ENCODE peak calls at places on chromosomes 16 and 17, in nine cellular contexts. Q, R, O, Y, K, A, T, B and I are unnamed samples. For H3K4me1, the result is how much of the 10 kb centered on the place peaks cover.

GRCh38 chr16:31713945-31714898 is 159.4 kb upstream of the ZNF267 start:
- DNase-seq in Q (no peak), R (no peak), O (no peak), Y (no peak), K (no peak), A (no peak), T (no peak), B (no peak), I (no peak)

GRCh38 chr17:48282303-48282702 is 147.7 kb downstream of the SKAP1 start:
- DNase-seq in Q (no peak), R (no peak), O (no peak), Y (no peak), K (no peak), A (no peak), T (no peak), B (no peak), I (no peak)

GRCh38 chr17:18235743-18236256 is 10.4 kb downstream of the LLGL1 start:
- DNase-seq in Q (peak), R (no peak), O (no peak), Y (no peak), K (no peak), A (no peak), T (no peak), B (no peak), I (no peak)

GRCh38 chr17:68054296-68054900 is 18.9 kb downstream of the KPNA2 start:
- DNase-seq in Q (peak), R (no peak), O (peak), Y (no peak), K (no peak), A (peak), T (no peak), B (no peak), I (no peak)

GRCh38 chr16:81556715-81557284 is 112.2 kb downstream of the CMIP start:
- DNase-seq in Q (peak), R (no peak), O (no peak), Y (no peak), K (no peak), A (peak), T (no peak), B (no peak), I (no peak)

GRCh38 chr17:61009619-61010018 is 332.0 kb downstream of the BCAS3 start:
- DNase-seq in Q (no peak), R (no peak), O (peak), Y (no peak), K (no peak), A (no peak), T (no peak), B (peak), I (no peak)

GRCh38 chr17:7548585-7549400 is at the start of gene TNFSF12:
- DNase-seq in Q (peak), R (peak), O (peak), Y (no peak), K (peak), A (peak), T (peak), B (no peak), I (peak)

GRCh38 chr16:56632160-56632847 is at the start of gene MT1M:
- DNase-seq in Q (peak), R (no peak), O (peak), Y (no peak), K (peak), A (peak), T (no peak), B (no peak), I (peak)

GRCh38 chr16:54980821-54981220 is 50.2 kb downstream of the IRX5 start:
- DNase-seq in Q (no peak), R (no peak), O (no peak), Y (no peak), K (no peak), A (no peak), T (no peak), B (no peak), I (no peak)

GRCh38 chr16:63315229-63315628 is 1279.0 kb upstream of the CDH8 start:
- DNase-seq in Q (no peak), R (no peak), O (no peak), Y (no peak), K (no peak), A (no peak), T (no peak), B (no peak), I (peak)

GRCh38 chr16:8522757-8523156 is 67.6 kb downstream of the TMEM114 start:
- DNase-seq in Q (no peak), R (no peak), O (no peak), Y (no peak), K (no peak), A (no peak), T (no peak), B (no peak), I (no peak)

GRCh38 chr16:8517280-8517679 is 73.0 kb downstream of the TMEM114 start:
- DNase-seq in Q (no peak), R (no peak), O (no peak), Y (no peak), K (no peak), A (no peak), T (no peak), B (no peak), I (no peak)

GRCh38 chr16:8519643-8520042 is 70.7 kb downstream of the TMEM114 start:
- DNase-seq in Q (no peak), R (no peak), O (no peak), Y (no peak), K (no peak), A (no peak), T (no peak), B (no peak), I (no peak)

GRCh38 chr16:8516471-8516870 is 73.8 kb downstream of the TMEM114 start:
- DNase-seq in Q (no peak), R (no peak), O (no peak), Y (no peak), K (no peak), A (no peak), T (no peak), B (no peak), I (no peak)

DNA sequence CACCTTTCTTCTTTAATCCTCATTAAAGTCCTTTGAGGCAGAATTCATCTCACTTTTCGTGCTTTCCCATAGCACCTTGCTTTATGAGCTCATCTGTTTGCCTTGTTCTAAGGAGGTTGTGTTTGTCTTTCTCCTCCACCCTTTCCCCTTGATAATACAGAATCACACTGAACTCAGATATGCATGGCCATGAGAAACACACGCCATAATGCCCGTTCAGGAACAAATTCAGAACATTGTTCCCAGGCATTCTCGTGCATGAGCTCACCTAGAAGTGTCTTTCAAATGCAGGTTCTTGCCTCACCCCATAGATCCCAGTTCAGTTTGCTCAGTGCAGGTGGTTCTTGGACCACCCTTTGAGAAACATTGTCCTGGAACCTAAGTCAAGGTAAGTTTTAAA is 71.1 kb downstream of the TMEM114 start:
- DNase-seq in Q (no peak), R (no peak), O (no peak), Y (no peak), K (no peak), A (no peak), T (no peak), B (no peak), I (no peak)
- TF ChIP-seq POLR2A in Q (no peak), R (no peak), O (no peak), Y (no peak), K (no peak), A (no peak), T (no peak), B (no peak), I (no peak)

GRCh38 chr17:83085526-83086196 is 6.3 kb downstream of the METRNL start:
- DNase-seq in Q (no peak), R (no peak), O (no peak), Y (no peak), K (no peak), A (no peak), T (no peak), B (no peak), I (no peak)

GRCh38 chr17:83086907-83087787 is 7.7 kb downstream of the METRNL start:
- DNase-seq in Q (no peak), R (no peak), O (no peak), Y (no peak), K (no peak), A (no peak), T (no peak), B (no peak), I (no peak)

GRCh38 chr17:83087788-83088360 is 8.5 kb downstream of the METRNL start:
- DNase-seq in Q (no peak), R (no peak), O (no peak), Y (no peak), K (no peak), A (no peak), T (no peak), B (no peak), I (no peak)

GRCh38 chr17:83085103-83085502 is 5.7 kb downstream of the METRNL start:
- DNase-seq in Q (no peak), R (no peak), O (no peak), Y (no peak), K (no peak), A (no peak), T (no peak), B (no peak), I (no peak)

DNA sequence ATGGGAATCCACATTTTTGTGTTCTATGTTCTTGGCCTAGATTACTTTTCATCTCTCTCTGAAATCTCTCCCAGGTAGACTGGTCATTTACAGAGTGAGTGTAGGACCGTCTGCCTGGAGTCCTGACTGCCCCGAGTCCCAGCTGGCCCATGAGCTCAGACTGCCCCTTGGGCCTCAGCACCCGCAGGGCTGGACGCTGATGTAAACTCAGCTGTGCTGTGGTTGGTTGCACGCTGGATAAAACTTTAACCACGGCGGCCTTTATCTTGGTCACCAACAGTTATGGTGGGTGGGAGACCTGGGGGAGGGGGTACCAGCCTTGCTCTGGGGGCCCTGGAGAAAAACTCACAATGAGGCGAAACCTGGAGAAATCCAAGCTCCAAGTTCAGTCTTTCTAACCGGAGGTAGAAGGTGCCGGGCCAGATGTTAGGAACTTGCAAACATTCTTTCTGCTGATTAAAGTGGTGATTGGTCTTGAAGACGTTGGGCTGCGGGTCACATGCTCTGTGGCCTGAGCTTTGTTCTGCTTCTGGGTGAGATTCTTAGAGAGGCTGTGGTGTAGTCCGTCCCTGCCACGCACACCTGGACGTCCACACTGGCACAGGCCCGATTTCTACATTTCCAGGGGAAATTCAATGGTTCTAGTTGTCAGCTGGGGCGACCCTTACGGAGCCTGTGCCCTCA is 6.9 kb downstream of the METRNL start:
- DNase-seq in Q (no peak), R (no peak), O (no peak), Y (no peak), K (no peak), A (no peak), T (no peak), B (no peak), I (no peak)
- H3K27ac ChIP-seq in Q (no peak), R (peak), O (no peak), Y (no peak), K (peak), A (no peak), T (peak), B (no peak), I (no peak)

GRCh38 chr16:85641776-85642176 is 28.7 kb downstream of the GSE1 start:
- DNase-seq in Q (peak), R (no peak), O (no peak), Y (no peak), K (peak), A (no peak), T (no peak), B (no peak), I (peak)
- H3K4me1 ChIP-seq in Q (under half), R (under half), O (under half), Y (under half), K (under half), A (under half), T (under half), B (under half), I (under half)

GRCh38 chr16:67561824-67562525 is 351 bp upstream of the CTCF start:
- DNase-seq in Q (peak), R (peak), O (peak), Y (peak), K (peak), A (peak), T (peak), B (peak), I (peak)

GRCh38 chr16:67562918-67563707 is 787 bp downstream of the CTCF start:
- DNase-seq in Q (peak), R (no peak), O (peak), Y (no peak), K (peak), A (peak), T (no peak), B (no peak), I (peak)

GRCh38 chr16:67563708-67564468 is 1.6 kb downstream of the CTCF start:
- DNase-seq in Q (peak), R (no peak), O (no peak), Y (no peak), K (peak), A (peak), T (peak), B (no peak), I (peak)

GRCh38 chr16:67561501-67561823 is 864 bp upstream of the CTCF start:
- DNase-seq in Q (no peak), R (no peak), O (no peak), Y (no peak), K (no peak), A (peak), T (no peak), B (no peak), I (no peak)

DNA sequence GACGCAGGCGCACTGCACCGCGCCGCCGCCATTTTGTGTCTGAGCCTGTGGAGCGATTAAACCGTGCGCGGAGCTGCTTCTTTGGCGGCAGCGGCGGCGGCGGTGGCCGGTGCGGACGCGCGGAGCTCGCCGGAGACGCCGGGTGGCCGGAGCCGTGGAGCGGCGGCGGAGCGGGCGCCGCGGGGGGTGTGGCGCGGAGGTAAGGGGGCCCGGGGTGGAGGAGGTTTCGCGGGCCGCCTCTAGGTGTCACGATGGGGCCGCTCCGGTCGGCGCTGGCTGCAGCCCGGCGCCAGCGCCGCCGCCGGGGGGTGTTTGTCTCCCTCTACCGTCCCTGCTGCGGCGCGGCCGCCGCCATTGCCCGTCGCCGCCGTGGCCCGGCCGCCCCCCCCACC is at the start of gene CTCF:
- DNase-seq in Q (peak), R (peak), O (peak), Y (peak), K (peak), A (peak), T (peak), B (no peak), I (peak)
- TF ChIP-seq POLR2A in Q (peak), R (no peak), O (no peak), Y (no peak), K (no peak), A (peak), T (no peak), B (peak), I (peak)